ENCODE peak calls at places on chromosomes 12 and 14, in five cellular contexts. L is HepG2, B is GM23338, P is K562, W is GM12878. Q is an unnamed sample.

GRCh38 chr14:102280376-102280962 is 24.5 kb downstream of the MOK start:
- DNase-seq in L (no peak), B (no peak), P (no peak), W (no peak), Q (peak)

GRCh38 chr14:74988131-74988530 is 14.6 kb upstream of the EIF2B2 start:
- DNase-seq in L (no peak), B (no peak), P (no peak), W (no peak), Q (peak)

GRCh38 chr12:129064201-129064881 is 211.1 kb downstream of the GLT1D1 start:
- DNase-seq in L (no peak), B (no peak), P (no peak), W (no peak), Q (no peak)

GRCh38 chr14:39033371-39033770 is 69.7 kb downstream of the SEC23A start:
- DNase-seq in L (no peak), B (no peak), P (no peak), W (no peak), Q (no peak)

GRCh38 chr14:93481758-93482157 is 51.0 kb downstream of the UNC79 start:
- DNase-seq in L (no peak), B (no peak), P (no peak), W (no peak), Q (no peak)

GRCh38 chr12:44000309-44000952 is 164.6 kb downstream of the TMEM117 start:
- DNase-seq in L (peak), B (peak), P (peak), W (no peak), Q (peak)

GRCh38 chr14:75543786-75544185 is 21.5 kb downstream of the BATF start:
- DNase-seq in L (no peak), B (no peak), P (no peak), W (no peak), Q (no peak)

GRCh38 chr14:96626121-96626768 is 124.1 kb downstream of the PAPOLA start:
- DNase-seq in L (no peak), B (no peak), P (no peak), W (no peak), Q (no peak)

GRCh38 chr12:20601668-20602280 is 93.4 kb upstream of the SLCO1C1 start:
- DNase-seq in L (peak), B (peak), P (no peak), W (no peak), Q (peak)

GRCh38 chr12:52054838-52055741 is 3.8 kb downstream of the NR4A1 start:
- DNase-seq in L (no peak), B (no peak), P (no peak), W (no peak), Q (peak)

GRCh38 chr12:131929530-131930456 is 717 bp downstream of the PUS1 start:
- DNase-seq in L (no peak), B (no peak), P (peak), W (no peak), Q (peak)

GRCh38 chr14:20400965-20401593 is 12.2 kb downstream of the TEP1 start:
- DNase-seq in L (peak), B (no peak), P (no peak), W (no peak), Q (peak)

GRCh38 chr14:65302571-65303184 is 109.9 kb upstream of the FUT8 start:
- DNase-seq in L (no peak), B (no peak), P (no peak), W (peak), Q (no peak)

GRCh38 chr14:75822522-75823288 is 159.1 kb downstream of the TGFB3 start:
- DNase-seq in L (no peak), B (no peak), P (no peak), W (no peak), Q (no peak)

GRCh38 chr14:90454041-90455000 is 57.5 kb downstream of the CALM1 start:
- DNase-seq in L (peak), B (peak), P (peak), W (no peak), Q (peak)

GRCh38 chr12:48717252-48717695 is 767 bp upstream of the CCNT1 start:
- DNase-seq in L (no peak), B (peak), P (no peak), W (peak), Q (peak)

GRCh38 chr12:51819851-51820720 is 28.4 kb downstream of the FIGNL2 start:
- DNase-seq in L (no peak), B (peak), P (no peak), W (no peak), Q (peak)

GRCh38 chr12:75725505-75726120 is 214.2 kb upstream of the KRR1 start:
- DNase-seq in L (no peak), B (no peak), P (no peak), W (no peak), Q (peak)

GRCh38 chr14:100696590-100696989 is 30.1 kb upstream of the DLK1 start:
- DNase-seq in L (no peak), B (no peak), P (peak), W (no peak), Q (no peak)

GRCh38 chr12:6327591-6328041 is 14.3 kb downstream of the TNFRSF1A start:
- DNase-seq in L (no peak), B (no peak), P (no peak), W (no peak), Q (no peak)

GRCh38 chr12:20370841-20371240 is 2.5 kb downstream of the PDE3A start:
- DNase-seq in L (no peak), B (no peak), P (no peak), W (no peak), Q (no peak)

GRCh38 chr12:106255952-106256351 is 8.1 kb upstream of the CKAP4 start:
- DNase-seq in L (no peak), B (no peak), P (no peak), W (no peak), Q (no peak)

GRCh38 chr12:3641428-3641883 is 111.5 kb downstream of the CRACR2A start:
- DNase-seq in L (no peak), B (no peak), P (no peak), W (no peak), Q (peak)

GRCh38 chr12:132390287-132391076 is 61.1 kb upstream of the GALNT9 start:
- DNase-seq in L (no peak), B (no peak), P (no peak), W (no peak), Q (no peak)

GRCh38 chr14:49297102-49297501 is 289.1 kb downstream of the RPS29 start:
- DNase-seq in L (no peak), B (no peak), P (no peak), W (no peak), Q (no peak)

GRCh38 chr12:80648866-80649265 is 58.6 kb upstream of the MYF6 start:
- DNase-seq in L (no peak), B (no peak), P (no peak), W (no peak), Q (no peak)

GRCh38 chr14:104795468-104795780 is at the start of gene AKT1:
- DNase-seq in L (no peak), B (no peak), P (peak), W (no peak), Q (no peak)

GRCh38 chr12:1662761-1663439 is 28.0 kb upstream of the ADIPOR2 start:
- DNase-seq in L (no peak), B (peak), P (peak), W (no peak), Q (peak)

GRCh38 chr12:19002192-19002591 is 127.3 kb upstream of the PLEKHA5 start:
- DNase-seq in L (no peak), B (no peak), P (no peak), W (no peak), Q (no peak)

GRCh38 chr12:19000836-19001235 is 128.7 kb upstream of the PLEKHA5 start:
- DNase-seq in L (no peak), B (no peak), P (no peak), W (no peak), Q (no peak)

GRCh38 chr12:19003987-19004619 is 125.4 kb upstream of the PLEKHA5 start:
- DNase-seq in L (no peak), B (peak), P (no peak), W (no peak), Q (no peak)

GRCh38 chr12:19003110-19003509 is 126.4 kb upstream of the PLEKHA5 start:
- DNase-seq in L (no peak), B (no peak), P (no peak), W (no peak), Q (no peak)

DNA sequence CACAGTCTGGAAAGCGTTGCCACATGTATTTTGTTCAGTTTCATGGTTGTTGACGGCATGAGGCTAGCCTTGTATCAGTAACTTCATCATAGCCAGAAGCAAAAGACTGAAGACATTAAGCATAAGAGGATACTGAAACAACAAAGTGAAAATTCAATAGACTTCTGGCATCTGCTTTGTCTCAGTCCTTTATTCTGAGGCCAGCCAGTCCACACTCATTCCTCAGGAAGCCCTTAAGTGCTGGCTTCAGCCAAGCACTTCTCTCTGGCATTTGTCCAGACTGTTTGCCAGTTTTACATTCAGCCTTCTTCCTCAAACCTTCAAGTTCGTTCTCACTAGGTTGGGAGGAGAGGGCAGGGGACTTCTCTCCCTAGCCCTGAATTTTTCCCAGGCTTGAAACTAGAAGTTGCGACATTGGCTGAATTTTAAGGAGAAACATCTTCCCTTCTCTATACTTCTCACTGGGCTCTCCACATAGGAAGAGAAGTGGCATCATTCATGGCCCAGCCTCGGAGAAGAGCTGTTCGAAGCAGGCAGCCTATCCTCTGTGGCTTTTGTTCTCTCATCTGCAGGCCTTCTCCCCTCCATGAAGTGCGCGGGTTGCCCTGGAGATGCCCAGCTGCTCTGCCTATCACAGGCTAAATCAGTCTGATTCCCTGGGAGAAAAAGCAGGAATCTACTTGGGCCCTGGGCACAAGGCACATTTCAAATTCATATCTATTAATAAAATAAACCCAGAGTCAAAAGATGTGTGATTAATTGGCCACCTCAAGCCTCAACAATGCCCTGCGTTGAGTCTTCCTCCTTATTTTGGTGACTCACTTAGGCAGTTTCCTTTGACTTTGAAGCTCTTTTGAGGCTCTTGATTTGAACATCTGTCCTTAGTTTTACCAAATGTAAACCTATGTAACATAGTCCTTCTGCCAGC is 130.9 kb upstream of the PLEKHA5 start:
- DNase-seq in L (no peak), B (no peak), P (no peak), W (no peak), Q (no peak)
- TF ChIP-seq JUNB in L (no peak), B (no peak), P (no peak), W (no peak), Q (no peak)

GRCh38 chr12:89783321-89784060 is 74.9 kb upstream of the ATP2B1 start:
- DNase-seq in L (no peak), B (peak), P (no peak), W (no peak), Q (peak)
- TF ChIP-seq JUNB in L (no peak), B (no peak), P (no peak), W (peak), Q (no peak)

GRCh38 chr12:65306603-65307501 is 28.4 kb downstream of the MSRB3 start:
- DNase-seq in L (peak), B (peak), P (peak), W (no peak), Q (peak)
- TF ChIP-seq JUNB in L (no peak), B (no peak), P (no peak), W (no peak), Q (no peak)

DNA sequence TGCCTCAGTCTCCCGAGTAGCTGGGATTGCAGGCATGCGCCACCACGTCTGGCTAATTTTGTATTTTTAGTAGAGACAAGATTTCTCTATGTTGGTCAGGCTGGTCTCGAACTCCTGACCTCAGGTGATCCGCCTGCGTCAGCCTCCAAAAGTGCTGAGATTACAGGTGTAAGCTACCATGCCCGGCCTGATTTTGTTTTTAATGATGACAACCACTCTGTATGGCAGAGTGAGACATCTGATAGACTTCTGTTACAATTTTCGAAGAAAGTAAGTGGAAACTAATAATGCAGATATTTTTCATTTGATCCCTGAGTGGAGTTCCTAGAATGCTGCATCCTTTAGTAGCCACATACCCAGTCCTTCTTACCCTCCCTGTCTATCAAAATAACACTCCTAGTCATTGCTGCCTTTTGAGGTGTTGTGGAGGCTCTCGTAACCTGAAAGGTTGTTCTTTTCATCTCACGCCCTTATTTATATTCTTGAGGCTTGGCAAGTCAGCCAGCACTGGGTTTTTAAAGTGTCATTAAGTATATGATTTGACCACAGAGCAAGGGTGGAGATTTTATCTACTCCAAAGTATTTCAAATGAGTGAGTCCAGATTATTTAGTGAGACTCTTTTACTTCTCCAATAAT is 5.9 kb upstream of the EID3 start:
- DNase-seq in L (no peak), B (no peak), P (no peak), W (no peak), Q (peak)
- TF ChIP-seq JUNB in L (no peak), B (no peak), P (no peak), W (no peak), Q (no peak)

GRCh38 chr14:69337984-69338383 is 60.1 kb downstream of the ERH start:
- DNase-seq in L (no peak), B (no peak), P (no peak), W (no peak), Q (no peak)
- TF ChIP-seq JUNB in L (no peak), B (no peak), P (no peak), W (no peak), Q (no peak)

DNA sequence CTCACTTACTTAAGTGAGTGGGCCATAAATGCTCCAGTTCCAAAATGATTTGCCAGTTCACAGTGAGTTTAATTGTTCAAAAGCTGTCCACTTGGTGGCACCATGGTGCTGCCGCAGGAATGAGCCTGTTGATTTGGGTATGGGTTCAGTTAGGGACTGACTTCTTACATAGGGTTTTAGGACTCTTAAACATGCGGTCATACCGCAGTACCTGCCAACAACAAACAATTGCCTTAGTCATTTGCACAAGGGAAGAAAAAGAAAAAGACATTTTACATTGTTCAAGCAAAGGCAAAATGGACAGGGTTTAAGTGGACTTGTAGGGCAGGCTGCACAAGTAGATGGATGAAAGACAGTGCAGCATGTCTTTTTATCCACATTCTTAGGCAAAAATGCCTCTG is 80.0 kb upstream of the DBX2 start:
- DNase-seq in L (peak), B (peak), P (peak), W (peak), Q (peak)
- TF ChIP-seq JUNB in L (no peak), B (no peak), P (no peak), W (no peak), Q (no peak)

GRCh38 chr14:55088356-55088755 is 36.9 kb downstream of the MAPK1IP1L start:
- DNase-seq in L (no peak), B (no peak), P (no peak), W (no peak), Q (no peak)

GRCh38 chr14:55097894-55098560 is 31.0 kb upstream of the LGALS3 start:
- DNase-seq in L (no peak), B (no peak), P (no peak), W (peak), Q (no peak)

GRCh38 chr14:55094630-55095157 is 34.4 kb upstream of the LGALS3 start:
- DNase-seq in L (no peak), B (no peak), P (no peak), W (no peak), Q (no peak)

GRCh38 chr14:55086939-55087338 is 35.5 kb downstream of the MAPK1IP1L start:
- DNase-seq in L (no peak), B (no peak), P (no peak), W (no peak), Q (no peak)

GRCh38 chr14:55092326-55092725 is 36.7 kb upstream of the LGALS3 start:
- DNase-seq in L (no peak), B (no peak), P (no peak), W (no peak), Q (no peak)
- TF ChIP-seq JUNB in L (no peak), B (no peak), P (no peak), W (no peak), Q (no peak)

GRCh38 chr12:127546721-127547505 is 720.1 kb upstream of the TMEM132C start:
- DNase-seq in L (no peak), B (no peak), P (no peak), W (no peak), Q (no peak)

GRCh38 chr12:127552838-127553237 is 714.1 kb upstream of the TMEM132C start:
- DNase-seq in L (no peak), B (no peak), P (no peak), W (no peak), Q (no peak)

GRCh38 chr12:127548123-127548553 is 718.8 kb upstream of the TMEM132C start:
- DNase-seq in L (no peak), B (peak), P (no peak), W (no peak), Q (no peak)

GRCh38 chr12:127555071-127555470 is 711.9 kb upstream of the TMEM132C start:
- DNase-seq in L (no peak), B (no peak), P (no peak), W (no peak), Q (no peak)

DNA sequence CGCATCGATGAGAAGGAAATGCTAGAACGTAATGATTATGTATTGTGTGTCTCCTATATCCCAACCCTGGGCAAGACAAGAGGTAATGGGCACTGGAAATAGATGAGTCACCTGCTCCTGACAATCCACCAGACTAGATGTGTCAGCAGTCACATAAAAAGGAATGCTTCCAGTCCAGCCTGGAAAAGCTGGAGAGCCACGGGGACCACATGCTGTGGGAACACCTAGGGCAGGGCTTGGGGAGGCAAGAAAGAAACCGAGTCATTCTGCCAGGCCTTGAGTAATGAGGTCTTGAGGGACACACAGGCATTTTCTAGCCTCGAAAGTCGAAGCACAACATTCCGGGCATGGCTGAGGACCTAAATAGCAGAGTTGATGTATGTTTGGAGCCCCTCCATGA is 716.7 kb upstream of the TMEM132C start:
- DNase-seq in L (no peak), B (no peak), P (no peak), W (no peak), Q (no peak)
- TF ChIP-seq JUNB in L (no peak), B (no peak), P (no peak), W (no peak), Q (no peak)